ENCODE peak calls at places on chromosome 3, in six cellular contexts. P is breast epithelium, L is body of pancreas, A is pancreas, F is K562, Z is tibial artery. B is an unnamed sample.

GRCh38 chr3:34947849-34948248 is 691.5 kb upstream of the ARPP21 start:
- DNase-seq in P (no peak), F (no peak), A (no peak), Z (no peak), L (no peak), B (no peak)

GRCh38 chr3:194367992-194368841 is 1.3 kb downstream of the LRRC15 start:
- DNase-seq in A (no peak), F (no peak), L (no peak), P (no peak), Z (no peak), B (no peak)

GRCh38 chr3:114447545-114447944 is 153.7 kb downstream of the TIGIT start:
- DNase-seq in P (no peak), F (no peak), Z (no peak), A (no peak), L (no peak), B (no peak)

GRCh38 chr3:123489400-123490004 is 40.6 kb upstream of the ADCY5 start:
- DNase-seq in A (peak; percentile 29), F (peak; percentile 73), P (peak; percentile 70), Z (peak; percentile 78), L (peak; percentile 70), B (peak; percentile 73)

GRCh38 chr3:194255252-194256039 is 95.7 kb downstream of the CPN2 start:
- DNase-seq in F (peak; percentile 92), Z (peak; percentile 71), A (no peak), L (peak; percentile 37), P (peak; percentile 53), B (peak; percentile 93)

GRCh38 chr3:124834723-124835718 is 52.1 kb downstream of the ITGB5 start:
- DNase-seq in A (peak; percentile 41), L (peak; percentile 74), Z (peak; percentile 44), F (peak; percentile 17), P (peak; percentile 58), B (peak; percentile 64)

GRCh38 chr3:108477511-108478147 is 32.8 kb downstream of the MYH15 start:
- DNase-seq in A (peak; percentile 37), F (peak; percentile 47), Z (no peak), P (no peak), L (peak; percentile 54), B (peak; percentile 72)

GRCh38 chr3:52436500-52437106 is 8.3 kb downstream of the SEMA3G start:
- DNase-seq in L (no peak), F (no peak), A (no peak), Z (no peak), P (peak; percentile 45), B (no peak)

GRCh38 chr3:174951023-174951422 is 91.9 kb downstream of the NAALADL2 start:
- DNase-seq in P (no peak), F (no peak), Z (no peak), A (no peak), L (no peak), B (no peak)

GRCh38 chr3:169764164-169764452 is 752 bp downstream of the TERC start:
- DNase-seq in L (peak; percentile 55), F (no peak), Z (no peak), A (no peak), P (no peak), B (no peak)

GRCh38 chr3:45640091-45640507 is 45.5 kb downstream of the LIMD1 start:
- DNase-seq in Z (no peak), F (no peak), L (no peak), A (no peak), P (no peak), B (no peak)

GRCh38 chr3:90091557-90091956 is 984.1 kb downstream of the EPHA3 start:
- DNase-seq in F (peak; percentile 4), P (no peak), A (no peak), Z (no peak), L (peak; percentile 6), B (peak; percentile 50)

GRCh38 chr3:42698216-42698910 is 4.2 kb downstream of the HHATL start:
- DNase-seq in L (no peak), A (no peak), F (no peak), P (peak; percentile 14), Z (no peak), B (no peak)

GRCh38 chr3:129315386-129315991 is 36.8 kb downstream of the HMCES start:
- DNase-seq in L (peak; percentile 46), Z (peak; percentile 60), P (no peak), F (peak; percentile 37), A (peak; percentile 31), B (no peak)

GRCh38 chr3:126264381-126264780 is 84.0 kb upstream of the ALDH1L1 start:
- DNase-seq in L (no peak), A (no peak), F (no peak), Z (no peak), P (no peak), B (no peak)

GRCh38 chr3:148269816-148270215 is 427.9 kb upstream of the AGTR1 start:
- DNase-seq in L (no peak), Z (no peak), P (no peak), A (no peak), F (no peak), B (no peak)

GRCh38 chr3:111321786-111322185 is 220.2 kb upstream of the CD96 start:
- DNase-seq in F (no peak), Z (no peak), P (no peak), L (no peak), A (no peak), B (no peak)

GRCh38 chr3:139261754-139262632 is 81.8 kb upstream of the MRPS22 start:
- DNase-seq in Z (no peak), A (no peak), P (no peak), L (no peak), F (no peak), B (no peak)

GRCh38 chr3:23459915-23460546 is 256.9 kb downstream of the UBE2E2 start:
- DNase-seq in F (no peak), Z (no peak), A (no peak), P (no peak), L (no peak), B (no peak)

GRCh38 chr3:71109241-71109976 is 474.1 kb downstream of the FOXP1 start:
- DNase-seq in P (no peak), A (no peak), L (no peak), Z (no peak), F (no peak), B (no peak)

GRCh38 chr3:50609743-50610085 is 1.9 kb downstream of the CISH start:
- DNase-seq in P (no peak), A (no peak), Z (no peak), L (no peak), F (no peak), B (no peak)

GRCh38 chr3:50610181-50610971 is 1.2 kb downstream of the CISH start:
- DNase-seq in L (peak; percentile 83), A (peak; percentile 72), F (no peak), P (no peak), Z (no peak), B (no peak)

GRCh38 chr3:50612234-50612972 is 829 bp upstream of the CISH start:
- DNase-seq in A (no peak), F (peak; percentile 30), L (no peak), P (no peak), Z (no peak), B (no peak)

GRCh38 chr3:50611464-50612233 is at the start of gene CISH:
- DNase-seq in A (peak; percentile 96), L (peak; percentile 97), Z (peak; percentile 93), F (peak; percentile 84), P (peak; percentile 92), B (peak; percentile 92)

DNA sequence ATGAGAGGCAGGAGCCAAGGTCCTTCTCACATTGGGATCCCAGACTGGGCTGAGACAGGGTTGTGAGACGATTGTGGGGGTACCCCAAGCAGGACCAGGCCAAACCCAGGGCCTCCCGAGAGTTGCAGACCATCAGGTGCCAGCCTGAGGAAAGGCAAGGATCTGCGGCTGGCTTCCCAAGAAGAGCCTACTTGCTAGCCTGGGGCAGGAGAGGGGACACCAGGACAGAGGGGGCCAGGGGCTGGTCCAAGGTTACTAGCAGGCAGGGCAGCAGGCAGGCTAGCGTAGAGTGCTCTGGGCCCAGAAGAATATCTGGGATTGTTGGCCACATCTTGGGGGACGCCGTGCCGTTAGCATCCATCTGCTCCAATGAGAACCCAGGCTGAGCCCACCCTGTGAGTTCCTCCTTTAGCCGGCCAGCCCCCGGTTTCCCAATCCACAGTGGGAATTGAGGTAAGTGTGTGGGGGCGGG is 546 bp downstream of the CISH start:
- DNase-seq in F (no peak), Z (no peak), L (no peak), P (no peak), A (no peak), B (no peak)
- H3K4me1 ChIP-seq in F (peaks cover 36% of the 10 kb centered on the region), Z (peaks cover 34% of the 10 kb centered on the region), L (peaks cover 75% of the 10 kb centered on the region), P (peaks cover 20% of the 10 kb centered on the region), A (peaks cover 51% of the 10 kb centered on the region), B (peaks cover 6% of the 10 kb centered on the region)

GRCh38 chr3:171796625-171797264 is 13.5 kb downstream of the PLD1 start:
- DNase-seq in F (no peak), P (no peak), L (no peak), Z (no peak), A (no peak), B (no peak)
- H3K4me3 ChIP-seq in F (no peak overlapping the region), P (no peak overlapping the region), L (no peak overlapping the region), Z (no peak overlapping the region), A (no peak overlapping the region), B (no peak overlapping the region)

GRCh38 chr3:183766107-183766506 is 59.3 kb downstream of the MAP6D1 start:
- DNase-seq in F (no peak), P (no peak), L (no peak), Z (no peak), A (no peak), B (no peak)

GRCh38 chr3:183768114-183768513 is 57.3 kb downstream of the MAP6D1 start:
- DNase-seq in A (no peak), Z (no peak), L (no peak), P (no peak), F (no peak), B (no peak)

GRCh38 chr3:183764854-183765731 is 60.3 kb downstream of the MAP6D1 start:
- DNase-seq in L (no peak), Z (no peak), A (no peak), P (no peak), F (no peak), B (no peak)

GRCh38 chr3:183769453-183769852 is 55.9 kb downstream of the MAP6D1 start:
- DNase-seq in A (no peak), F (no peak), L (no peak), Z (no peak), P (no peak), B (no peak)

DNA sequence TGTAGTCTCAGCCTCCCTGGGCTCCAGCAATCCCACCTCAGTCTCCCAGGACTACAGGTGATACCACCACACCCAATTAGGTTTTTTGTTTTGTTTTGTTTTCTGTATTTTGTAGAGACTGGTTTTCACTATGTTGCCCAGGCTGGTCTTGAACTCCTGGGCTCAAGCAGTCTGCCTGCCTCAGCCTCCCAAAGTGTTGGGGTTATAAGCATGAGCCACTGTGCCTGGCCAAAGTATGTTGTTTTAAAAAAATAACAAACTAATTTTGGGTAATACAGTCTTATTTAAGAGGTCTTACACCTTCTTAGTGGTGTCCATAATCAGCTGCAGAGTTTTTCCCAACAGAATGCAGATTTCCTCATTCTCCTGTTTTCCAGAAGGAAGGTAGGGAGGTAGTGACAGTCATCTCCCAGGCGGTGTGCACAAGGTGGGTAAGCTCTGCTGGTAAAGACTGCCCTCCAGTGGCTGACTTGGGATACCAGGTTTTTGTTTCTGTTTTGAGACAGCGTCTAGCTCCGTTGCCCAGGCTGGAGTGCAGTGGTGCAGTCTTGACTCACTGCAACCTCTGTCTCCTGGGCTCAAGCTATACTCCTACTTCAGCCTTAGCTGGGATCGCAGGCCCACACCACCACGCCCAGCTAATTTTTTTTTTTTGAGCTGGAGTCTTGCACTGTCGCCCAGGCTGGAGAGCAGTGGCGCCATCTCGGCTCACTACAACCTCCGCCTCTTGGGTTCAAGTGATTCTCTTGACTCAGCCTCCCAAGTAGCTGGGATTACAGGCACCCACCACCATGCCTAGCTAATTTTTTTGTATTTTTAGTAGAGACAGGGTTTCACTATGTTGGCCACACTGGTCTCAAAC is 58.4 kb downstream of the MAP6D1 start:
- DNase-seq in A (peak; percentile 65), Z (peak; percentile 69), F (peak; percentile 63), P (peak; percentile 71), L (peak; percentile 88), B (peak; percentile 80)
- TF ChIP-seq CTCF in A (peak; percentile 54), Z (peak; percentile 76), F (peak; percentile 85), P (peak; percentile 76), L (peak; percentile 90), B (peak; percentile 95)

GRCh38 chr3:134360046-134360445 is 14.2 kb downstream of the AMOTL2 start:
- DNase-seq in A (no peak), P (no peak), L (no peak), Z (no peak), F (no peak), B (no peak)
- H3K4me1 ChIP-seq in A (peaks cover 32% of the 10 kb centered on the region), P (peaks cover 46% of the 10 kb centered on the region), L (peaks cover 91% of the 10 kb centered on the region), Z (peaks cover 95% of the 10 kb centered on the region), F (peaks cover 7% of the 10 kb centered on the region), B (no peaks in the 10 kb centered on the region)

B was measured in BE2C.